ENCODE peak calls at places on chromosomes 6 and 20, in five cellular contexts. One of them, this sample, is unnamed.

GRCh38 chr20:56715309-56715708 is 86.2 kb downstream of the TFAP2C start:
- DNase-seq in pancreas: no peak
- DNase-seq in mammary epithelial cell: no peak
- DNase-seq in CD8-positive, alpha-beta memory T cell: no peak
- DNase-seq in AG10803: no peak
- DNase-seq in this sample: no peak

GRCh38 chr6:151692216-151692615 is 115.3 kb upstream of the ESR1 start:
- DNase-seq in pancreas: no peak
- DNase-seq in mammary epithelial cell: no peak
- DNase-seq in CD8-positive, alpha-beta memory T cell: no peak
- DNase-seq in AG10803: no peak
- DNase-seq in this sample: no peak

GRCh38 chr6:150143521-150144293 is 863 bp downstream of the PPP1R14C start:
- DNase-seq in pancreas: no peak
- DNase-seq in mammary epithelial cell: peak
- DNase-seq in CD8-positive, alpha-beta memory T cell: no peak
- DNase-seq in AG10803: no peak
- DNase-seq in this sample: no peak

GRCh38 chr6:90442366-90442765 is 144.5 kb downstream of the MAP3K7 start:
- DNase-seq in pancreas: no peak
- DNase-seq in mammary epithelial cell: no peak
- DNase-seq in CD8-positive, alpha-beta memory T cell: no peak
- DNase-seq in AG10803: peak
- DNase-seq in this sample: no peak

GRCh38 chr20:24734139-24734538 is 214.9 kb upstream of the CST7 start:
- DNase-seq in pancreas: no peak
- DNase-seq in mammary epithelial cell: no peak
- DNase-seq in CD8-positive, alpha-beta memory T cell: no peak
- DNase-seq in AG10803: no peak
- DNase-seq in this sample: no peak

GRCh38 chr6:152863618-152864326 is 113.2 kb downstream of the VIP start:
- DNase-seq in pancreas: peak
- DNase-seq in mammary epithelial cell: peak
- DNase-seq in CD8-positive, alpha-beta memory T cell: peak
- DNase-seq in AG10803: peak
- DNase-seq in this sample: peak

GRCh38 chr6:22570185-22570551 is 802 bp downstream of the HDGFL1 start:
- DNase-seq in pancreas: no peak
- DNase-seq in mammary epithelial cell: no peak
- DNase-seq in CD8-positive, alpha-beta memory T cell: no peak
- DNase-seq in AG10803: no peak
- DNase-seq in this sample: no peak

GRCh38 chr20:8287328-8287727 is 155.3 kb downstream of the PLCB1 start:
- DNase-seq in pancreas: no peak
- DNase-seq in mammary epithelial cell: no peak
- DNase-seq in CD8-positive, alpha-beta memory T cell: no peak
- DNase-seq in AG10803: no peak
- DNase-seq in this sample: no peak

GRCh38 chr20:63908008-63908682 is 13.2 kb downstream of the DNAJC5 start:
- DNase-seq in pancreas: no peak
- DNase-seq in mammary epithelial cell: no peak
- DNase-seq in CD8-positive, alpha-beta memory T cell: no peak
- DNase-seq in AG10803: no peak
- DNase-seq in this sample: no peak

GRCh38 chr6:98286620-98287019 is 547.8 kb upstream of the POU3F2 start:
- DNase-seq in pancreas: no peak
- DNase-seq in mammary epithelial cell: no peak
- DNase-seq in CD8-positive, alpha-beta memory T cell: no peak
- DNase-seq in AG10803: no peak
- DNase-seq in this sample: no peak

GRCh38 chr20:5535211-5535756 is 214.9 kb upstream of the SHLD1 start:
- DNase-seq in pancreas: no peak
- DNase-seq in mammary epithelial cell: peak
- DNase-seq in CD8-positive, alpha-beta memory T cell: no peak
- DNase-seq in AG10803: peak
- DNase-seq in this sample: no peak

GRCh38 chr6:155678361-155678760 is 222.7 kb upstream of the NOX3 start:
- DNase-seq in pancreas: no peak
- DNase-seq in mammary epithelial cell: no peak
- DNase-seq in CD8-positive, alpha-beta memory T cell: no peak
- DNase-seq in AG10803: no peak
- DNase-seq in this sample: no peak

GRCh38 chr20:168876-169275 is 11.6 kb downstream of the DEFB127 start:
- DNase-seq in pancreas: no peak
- DNase-seq in mammary epithelial cell: no peak
- DNase-seq in CD8-positive, alpha-beta memory T cell: no peak
- DNase-seq in AG10803: no peak
- DNase-seq in this sample: no peak

GRCh38 chr6:112017169-112017568 is 36.7 kb upstream of the CCN6 start:
- DNase-seq in pancreas: no peak
- DNase-seq in mammary epithelial cell: peak
- DNase-seq in CD8-positive, alpha-beta memory T cell: no peak
- DNase-seq in AG10803: no peak
- DNase-seq in this sample: no peak

GRCh38 chr6:161486326-161486725 is 212.5 kb upstream of the AGPAT4 start:
- DNase-seq in pancreas: no peak
- DNase-seq in mammary epithelial cell: peak
- DNase-seq in CD8-positive, alpha-beta memory T cell: no peak
- DNase-seq in AG10803: peak
- DNase-seq in this sample: no peak

GRCh38 chr6:135117413-135117968 is 62.9 kb upstream of the HBS1L start:
- DNase-seq in pancreas: no peak
- DNase-seq in mammary epithelial cell: no peak
- DNase-seq in CD8-positive, alpha-beta memory T cell: no peak
- DNase-seq in AG10803: no peak
- DNase-seq in this sample: no peak

GRCh38 chr6:14635933-14636599 is 518.5 kb downstream of the CD83 start:
- DNase-seq in pancreas: no peak
- DNase-seq in mammary epithelial cell: no peak
- DNase-seq in CD8-positive, alpha-beta memory T cell: peak
- DNase-seq in AG10803: no peak
- DNase-seq in this sample: no peak

GRCh38 chr6:166351715-166352285 is 9.5 kb upstream of the SFT2D1 start:
- DNase-seq in pancreas: peak
- DNase-seq in mammary epithelial cell: peak
- DNase-seq in CD8-positive, alpha-beta memory T cell: no peak
- DNase-seq in AG10803: no peak
- DNase-seq in this sample: peak

GRCh38 chr6:31945507-31946369 is at the start of gene CFB:
- DNase-seq in pancreas: peak
- DNase-seq in mammary epithelial cell: peak
- DNase-seq in CD8-positive, alpha-beta memory T cell: no peak
- DNase-seq in AG10803: peak
- DNase-seq in this sample: no peak

GRCh38 chr6:107493158-107494057 is 3.5 kb downstream of the SOBP start:
- DNase-seq in pancreas: no peak
- DNase-seq in mammary epithelial cell: no peak
- DNase-seq in CD8-positive, alpha-beta memory T cell: no peak
- DNase-seq in AG10803: no peak
- DNase-seq in this sample: no peak

GRCh38 chr6:22766979-22767378 is 197.6 kb downstream of the HDGFL1 start:
- DNase-seq in pancreas: no peak
- DNase-seq in mammary epithelial cell: peak
- DNase-seq in CD8-positive, alpha-beta memory T cell: no peak
- DNase-seq in AG10803: no peak
- DNase-seq in this sample: no peak

GRCh38 chr6:30690403-30691207 is at the start of gene NRM:
- DNase-seq in pancreas: peak
- DNase-seq in mammary epithelial cell: peak
- DNase-seq in CD8-positive, alpha-beta memory T cell: peak
- DNase-seq in AG10803: peak
- DNase-seq in this sample: peak

GRCh38 chr6:2029130-2029794 is 216.1 kb downstream of the GMDS start:
- DNase-seq in pancreas: no peak
- DNase-seq in mammary epithelial cell: peak
- DNase-seq in CD8-positive, alpha-beta memory T cell: no peak
- DNase-seq in AG10803: no peak
- DNase-seq in this sample: no peak

GRCh38 chr6:132446842-132447241 is 45.6 kb upstream of the MOXD1 start:
- DNase-seq in pancreas: no peak
- DNase-seq in mammary epithelial cell: no peak
- DNase-seq in CD8-positive, alpha-beta memory T cell: no peak
- DNase-seq in AG10803: no peak
- DNase-seq in this sample: no peak

GRCh38 chr6:11412616-11413015 is 124.9 kb upstream of the TMEM170B start:
- DNase-seq in pancreas: no peak
- DNase-seq in mammary epithelial cell: no peak
- DNase-seq in CD8-positive, alpha-beta memory T cell: no peak
- DNase-seq in AG10803: no peak
- DNase-seq in this sample: no peak

GRCh38 chr20:835220-836045 is 1.9 kb downstream of the FAM110A start:
- DNase-seq in pancreas: peak
- DNase-seq in mammary epithelial cell: no peak
- DNase-seq in CD8-positive, alpha-beta memory T cell: no peak
- DNase-seq in AG10803: no peak
- DNase-seq in this sample: peak

GRCh38 chr20:8187740-8188139 is 55.7 kb downstream of the PLCB1 start:
- DNase-seq in pancreas: no peak
- DNase-seq in mammary epithelial cell: no peak
- DNase-seq in CD8-positive, alpha-beta memory T cell: no peak
- DNase-seq in AG10803: peak
- DNase-seq in this sample: no peak

GRCh38 chr6:163797313-163797712 is 382.8 kb downstream of the QKI start:
- DNase-seq in pancreas: no peak
- DNase-seq in mammary epithelial cell: no peak
- DNase-seq in CD8-positive, alpha-beta memory T cell: no peak
- DNase-seq in AG10803: peak
- DNase-seq in this sample: no peak

GRCh38 chr6:156747715-156748114 is 29.5 kb upstream of the ARID1B start:
- DNase-seq in pancreas: no peak
- DNase-seq in mammary epithelial cell: no peak
- DNase-seq in CD8-positive, alpha-beta memory T cell: no peak
- DNase-seq in AG10803: no peak
- DNase-seq in this sample: no peak

GRCh38 chr20:59064214-59064722 is 21.7 kb upstream of the PRELID3B start:
- DNase-seq in pancreas: no peak
- DNase-seq in mammary epithelial cell: peak
- DNase-seq in CD8-positive, alpha-beta memory T cell: no peak
- DNase-seq in AG10803: no peak
- DNase-seq in this sample: no peak

DNA sequence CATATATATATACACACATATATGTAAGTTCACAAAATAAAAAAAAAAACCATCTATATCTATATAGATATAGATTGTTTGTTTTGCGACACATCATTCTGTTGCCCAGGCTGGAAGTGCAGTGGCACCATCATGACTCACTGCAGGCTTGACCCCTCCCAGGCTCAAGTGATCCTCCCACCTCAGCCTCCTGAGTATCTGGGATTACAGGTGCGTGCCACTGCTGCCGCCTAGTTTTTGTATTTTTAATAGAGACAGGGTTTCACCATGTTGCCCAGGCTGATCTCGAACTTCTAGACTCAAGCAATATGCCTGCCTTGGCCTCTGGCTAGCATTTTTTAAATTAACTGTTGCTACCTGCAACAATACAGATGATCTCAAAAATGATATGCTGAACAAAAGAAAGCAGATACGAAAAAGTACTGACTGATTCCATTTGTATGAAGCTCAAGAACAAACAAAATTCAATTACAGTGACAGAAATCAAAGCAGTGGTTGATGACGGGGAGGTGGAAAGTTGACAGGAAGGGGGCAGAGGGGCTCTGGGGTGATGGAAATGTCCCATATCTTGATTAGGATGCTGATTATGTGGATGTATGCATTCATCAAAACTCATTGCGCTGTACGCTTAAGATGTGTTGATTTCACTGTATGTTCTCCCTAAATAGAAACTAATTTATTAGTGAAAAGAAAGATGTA is 49.6 kb downstream of the ATXN1 start:
- DNase-seq in pancreas: no peak
- DNase-seq in mammary epithelial cell: peak
- DNase-seq in CD8-positive, alpha-beta memory T cell: no peak
- DNase-seq in AG10803: no peak
- DNase-seq in this sample: no peak
- H3K4me3 ChIP-seq in pancreas: no peak
- H3K4me3 ChIP-seq in mammary epithelial cell: peak
- H3K4me3 ChIP-seq in CD8-positive, alpha-beta memory T cell: peak
- H3K4me3 ChIP-seq in AG10803: no peak
- H3K4me3 ChIP-seq in this sample: no peak

GRCh38 chr6:3208775-3209113 is 18.7 kb downstream of the TUBB2B start:
- DNase-seq in pancreas: no peak
- DNase-seq in mammary epithelial cell: no peak
- DNase-seq in CD8-positive, alpha-beta memory T cell: no peak
- DNase-seq in AG10803: no peak
- DNase-seq in this sample: no peak
- H3K4me3 ChIP-seq in pancreas: no peak
- H3K4me3 ChIP-seq in mammary epithelial cell: no peak
- H3K4me3 ChIP-seq in CD8-positive, alpha-beta memory T cell: no peak
- H3K4me3 ChIP-seq in AG10803: peak
- H3K4me3 ChIP-seq in this sample: no peak

GRCh38 chr20:46401478-46401860 is 4.9 kb downstream of the ELMO2 start:
- DNase-seq in pancreas: no peak
- DNase-seq in mammary epithelial cell: no peak
- DNase-seq in CD8-positive, alpha-beta memory T cell: no peak
- DNase-seq in AG10803: no peak
- DNase-seq in this sample: no peak
- H3K4me3 ChIP-seq in pancreas: no peak
- H3K4me3 ChIP-seq in mammary epithelial cell: no peak
- H3K4me3 ChIP-seq in CD8-positive, alpha-beta memory T cell: peak
- H3K4me3 ChIP-seq in AG10803: no peak
- H3K4me3 ChIP-seq in this sample: no peak

GRCh38 chr6:28736121-28736520 is 187.7 kb downstream of the TRIM27 start:
- DNase-seq in pancreas: no peak
- DNase-seq in mammary epithelial cell: no peak
- DNase-seq in CD8-positive, alpha-beta memory T cell: no peak
- DNase-seq in AG10803: no peak
- DNase-seq in this sample: no peak

GRCh38 chr6:28734443-28734959 is 189.3 kb downstream of the TRIM27 start:
- DNase-seq in pancreas: no peak
- DNase-seq in mammary epithelial cell: no peak
- DNase-seq in CD8-positive, alpha-beta memory T cell: no peak
- DNase-seq in AG10803: no peak
- DNase-seq in this sample: no peak

GRCh38 chr6:28741363-28741762 is 182.4 kb downstream of the TRIM27 start:
- DNase-seq in pancreas: no peak
- DNase-seq in mammary epithelial cell: no peak
- DNase-seq in CD8-positive, alpha-beta memory T cell: no peak
- DNase-seq in AG10803: no peak
- DNase-seq in this sample: no peak

GRCh38 chr6:28738396-28738765 is 185.4 kb downstream of the TRIM27 start:
- DNase-seq in pancreas: no peak
- DNase-seq in mammary epithelial cell: no peak
- DNase-seq in CD8-positive, alpha-beta memory T cell: no peak
- DNase-seq in AG10803: no peak
- DNase-seq in this sample: no peak

DNA sequence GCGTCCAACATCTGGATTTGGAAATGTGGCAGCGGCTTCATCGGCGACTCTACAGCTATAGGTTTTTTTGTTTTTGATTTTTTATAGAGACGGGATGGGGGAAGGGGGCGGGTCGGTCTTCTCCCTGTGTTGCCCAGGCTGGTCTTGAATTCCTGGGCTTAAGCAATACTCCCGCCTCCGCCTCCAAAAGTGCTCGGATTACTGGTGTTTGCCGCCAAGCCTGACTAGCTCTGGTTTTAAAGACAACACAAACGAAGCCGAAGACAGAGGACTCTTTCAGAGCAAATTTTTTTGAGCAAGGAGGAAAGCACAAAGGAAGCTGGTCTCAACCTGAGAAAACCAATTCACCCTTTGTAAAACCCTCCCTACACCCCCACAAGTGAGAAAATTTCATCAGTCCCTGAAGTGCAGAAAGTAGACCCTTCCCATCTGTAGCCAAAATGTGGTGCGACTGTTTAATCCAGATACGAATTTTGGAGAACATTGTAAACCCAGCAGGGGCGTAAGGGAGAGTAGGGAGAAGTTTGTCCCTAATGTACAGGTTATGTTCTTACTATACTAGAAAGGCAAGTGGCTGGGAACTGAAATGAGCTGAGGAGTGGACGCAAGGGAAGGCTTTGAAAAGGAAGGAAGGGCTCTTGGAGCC is 185.9 kb downstream of the TRIM27 start:
- DNase-seq in pancreas: no peak
- DNase-seq in mammary epithelial cell: peak
- DNase-seq in CD8-positive, alpha-beta memory T cell: no peak
- DNase-seq in AG10803: no peak
- DNase-seq in this sample: no peak
- H3K4me3 ChIP-seq in pancreas: no peak
- H3K4me3 ChIP-seq in mammary epithelial cell: no peak
- H3K4me3 ChIP-seq in CD8-positive, alpha-beta memory T cell: no peak
- H3K4me3 ChIP-seq in AG10803: no peak
- H3K4me3 ChIP-seq in this sample: no peak